ENCODE peak calls at places on chromosomes 12 and 14, in nine cellular contexts. S is COR-L47; B is progenitor cell of endocrine pancreas; N is right lobe of liver; C is H4; J is activated CD4-positive, CD25-positive, alpha-beta regulatory T cell treated with anti-CD3 and anti-CD28 coated beads, Interleukin-2, amount 50 U/mL, for 16 hours; L is RPMI7951; P is cardiac fibroblast; Q is stimulated activated CD4-positive, alpha-beta T cell treated with anti-CD3 and anti-CD28 coated beads, TNF-alpha, amount 100 ng/mL, for 24 hours. H is an unnamed sample.

GRCh38 chr12:56979628-56980027 is 22.2 kb upstream of the RDH16 start:
- DNase-seq in S (no peak), B (no peak), N (no peak), C (no peak), J (no peak), L (no peak), P (no peak), Q (no peak), H (no peak)

GRCh38 chr14:80705241-80705980 is 236.1 kb downstream of the CEP128 start:
- DNase-seq in S (no peak), B (no peak), N (no peak), C (no peak), J (no peak), L (no peak), P (no peak), Q (no peak), H (no peak)

GRCh38 chr12:122204829-122205589 is 1.5 kb downstream of the B3GNT4 start:
- DNase-seq in S (no peak), B (no peak), N (no peak), C (no peak), J (no peak), L (no peak), P (no peak), Q (no peak), H (no peak)

GRCh38 chr12:68250454-68250853 is 3.0 kb downstream of the IL22 start:
- DNase-seq in S (no peak), B (no peak), N (no peak), C (no peak), J (no peak), L (no peak), P (no peak), Q (no peak), H (no peak)

GRCh38 chr12:101855364-101855884 is 22.0 kb upstream of the DRAM1 start:
- DNase-seq in S (no peak), B (no peak), N (no peak), C (no peak), J (no peak), L (no peak), P (no peak), Q (no peak), H (peak)

GRCh38 chr12:10554228-10554970 is 48.7 kb downstream of the EIF2S3B start:
- DNase-seq in S (no peak), B (no peak), N (no peak), C (no peak), J (no peak), L (no peak), P (no peak), Q (no peak), H (no peak)

GRCh38 chr14:25111061-25111601 is 61.2 kb upstream of the STXBP6 start:
- DNase-seq in S (no peak), B (no peak), N (no peak), C (peak), J (no peak), L (peak), P (peak), Q (no peak), H (peak)

GRCh38 chr14:71050227-71050823 is 143.1 kb downstream of the PCNX1 start:
- DNase-seq in S (no peak), B (no peak), N (no peak), C (peak), J (no peak), L (peak), P (peak), Q (no peak), H (no peak)

GRCh38 chr12:71938728-71939385 is at the start of gene TPH2:
- DNase-seq in S (no peak), B (peak), N (peak), C (peak), J (no peak), L (peak), P (peak), Q (peak), H (peak)